ENCODE peak calls at places on chromosomes 16 and 17, in nine cellular contexts. K is foreskin keratinocyte, X is AG04449, Y is endothelial cell, N is glutamatergic neuron, M is GM06990, L is B cell, P is cardiac fibroblast, Q is heart right ventricle. F is an unnamed sample.

GRCh38 chr17:13518271-13519000 is 83.3 kb downstream of the HS3ST3A1 start:
- DNase-seq in M (no peak), Y (no peak), K (no peak), P (no peak), Q (no peak), L (no peak), X (no peak), N (no peak), F (no peak)

GRCh38 chr16:30924086-30924714 is 828 bp downstream of the FBXL19 start:
- DNase-seq in X (no peak), Y (peak), K (no peak), N (peak), L (peak), P (no peak), Q (no peak), M (no peak), F (no peak)

GRCh38 chr16:74871608-74872007 is 97.0 kb upstream of the FA2H start:
- DNase-seq in X (no peak), L (no peak), N (no peak), Q (no peak), P (no peak), M (no peak), K (no peak), Y (no peak), F (no peak)

GRCh38 chr17:37392024-37392590 is 14.5 kb downstream of the ACACA start:
- DNase-seq in Q (no peak), P (peak), K (peak), Y (no peak), N (no peak), M (peak), X (peak), L (no peak), F (no peak)

GRCh38 chr17:49571764-49572163 is 3.9 kb upstream of the NXPH3 start:
- DNase-seq in Q (no peak), X (no peak), Y (no peak), L (no peak), P (no peak), K (no peak), M (no peak), N (no peak), F (no peak)

GRCh38 chr17:81509048-81509686 is 3.4 kb downstream of the ACTG1 start:
- DNase-seq in M (no peak), K (peak), L (peak), X (no peak), N (no peak), Y (no peak), P (peak), Q (no peak), F (no peak)

GRCh38 chr17:17906418-17907215 is 65.6 kb downstream of the TOM1L2 start:
- DNase-seq in N (no peak), P (no peak), L (no peak), X (no peak), M (no peak), Y (no peak), Q (no peak), K (no peak), F (no peak)

GRCh38 chr16:86427327-86427935 is 82.9 kb upstream of the FOXF1 start:
- DNase-seq in Q (no peak), Y (no peak), K (no peak), M (no peak), L (no peak), X (peak), P (no peak), N (no peak), F (no peak)

GRCh38 chr16:2015117-2015946 is 4.3 kb upstream of the NPW start:
- DNase-seq in N (no peak), Q (no peak), X (no peak), L (no peak), Y (no peak), P (no peak), M (no peak), K (peak), F (no peak)

GRCh38 chr16:30115238-30115637 is 1.9 kb upstream of the GDPD3 start:
- DNase-seq in M (no peak), N (no peak), K (no peak), L (no peak), Y (no peak), X (no peak), Q (no peak), P (no peak), F (no peak)

GRCh38 chr17:10384175-10384574 is 11.4 kb upstream of the MYH13 start:
- DNase-seq in K (no peak), Q (no peak), N (peak), Y (no peak), L (no peak), P (peak), M (no peak), X (no peak), F (no peak)

GRCh38 chr17:18257268-18257681 is 1.3 kb downstream of the FLII start:
- DNase-seq in K (peak), P (no peak), X (no peak), L (no peak), Y (no peak), Q (no peak), M (no peak), N (no peak), F (no peak)

GRCh38 chr16:8716592-8716991 is 42.2 kb downstream of the ABAT start:
- DNase-seq in L (no peak), P (no peak), K (peak), Q (no peak), Y (no peak), N (no peak), M (no peak), X (no peak), F (no peak)

GRCh38 chr17:82583720-82584234 is 64.2 kb downstream of the FOXK2 start:
- DNase-seq in M (no peak), K (no peak), L (no peak), N (no peak), Y (no peak), P (no peak), Q (no peak), X (no peak), F (no peak)

GRCh38 chr17:82985973-82986372 is 93.4 kb upstream of the METRNL start:
- DNase-seq in X (no peak), L (peak), N (no peak), M (peak), Y (no peak), P (peak), Q (no peak), K (no peak), F (peak)

GRCh38 chr17:6592193-6592592 is 35.8 kb upstream of the PITPNM3 start:
- DNase-seq in L (no peak), Y (no peak), X (no peak), Q (no peak), N (no peak), P (no peak), M (no peak), K (no peak), F (no peak)

GRCh38 chr17:60107526-60108257 is 29.0 kb upstream of the HEATR6 start:
- DNase-seq in Q (no peak), L (no peak), N (no peak), Y (no peak), P (peak), K (no peak), X (no peak), M (no peak), F (no peak)

GRCh38 chr16:35405547-35405946 is 1946.1 kb downstream of the TP53TG3F start:
- DNase-seq in Y (no peak), N (no peak), X (no peak), L (no peak), M (no peak), K (no peak), P (no peak), Q (no peak), F (no peak)

GRCh38 chr16:89385712-89386111 is 104.6 kb downstream of the ANKRD11 start:
- DNase-seq in Y (no peak), N (no peak), Q (no peak), K (no peak), L (no peak), M (no peak), X (no peak), P (no peak), F (no peak)

GRCh38 chr17:40596261-40596919 is 31.1 kb upstream of the CCR7 start:
- DNase-seq in L (no peak), X (no peak), P (no peak), Y (no peak), N (no peak), Q (no peak), K (no peak), M (no peak), F (no peak)

GRCh38 chr17:45277992-45278391 is 16.1 kb upstream of the SPATA32 start:
- DNase-seq in Y (no peak), L (no peak), N (no peak), M (no peak), P (peak), Q (no peak), X (no peak), K (no peak), F (no peak)

GRCh38 chr17:38917259-38917658 is 8.2 kb upstream of the LASP1NB start:
- DNase-seq in Y (no peak), L (no peak), P (no peak), N (no peak), M (no peak), X (no peak), K (no peak), Q (no peak), F (peak)
- TF ChIP-seq CTCF in Y (no peak), L (no peak), P (no peak), N (no peak), M (peak), X (no peak), K (peak), Q (no peak), F (no peak)

GRCh38 chr17:19271751-19272357 is 34.7 kb downstream of the EPN2 start:
- DNase-seq in M (no peak), K (no peak), P (no peak), Y (no peak), L (no peak), Q (no peak), N (no peak), X (peak), F (no peak)

GRCh38 chr17:19270951-19271611 is 33.9 kb downstream of the EPN2 start:
- DNase-seq in N (no peak), K (no peak), L (no peak), Y (no peak), X (no peak), Q (peak), M (peak), P (no peak), F (no peak)

GRCh38 chr17:19269102-19269501 is 31.9 kb downstream of the EPN2 start:
- DNase-seq in Y (no peak), L (no peak), Q (no peak), K (no peak), P (no peak), M (no peak), X (no peak), N (no peak), F (no peak)

GRCh38 chr17:19269641-19270040 is 32.5 kb downstream of the EPN2 start:
- DNase-seq in M (no peak), N (no peak), K (no peak), Y (no peak), L (no peak), Q (no peak), X (no peak), P (no peak), F (no peak)

GRCh38 chr17:19270347-19270950 is 33.3 kb downstream of the EPN2 start:
- DNase-seq in L (no peak), M (no peak), P (no peak), X (no peak), N (peak), Y (peak), Q (no peak), K (no peak), F (no peak)
- TF ChIP-seq CTCF in L (no peak), M (no peak), P (no peak), X (no peak), N (peak), Y (peak), Q (no peak), K (no peak), F (peak)

GRCh38 chr17:79874329-79874981 is 35.2 kb upstream of the CBX4 start:
- DNase-seq in Y (peak), L (peak), N (no peak), M (no peak), X (no peak), Q (no peak), P (peak), K (peak), F (no peak)
- TF ChIP-seq CTCF in Y (peak), L (peak), N (peak), M (peak), X (peak), Q (peak), P (peak), K (peak), F (peak)

DNA sequence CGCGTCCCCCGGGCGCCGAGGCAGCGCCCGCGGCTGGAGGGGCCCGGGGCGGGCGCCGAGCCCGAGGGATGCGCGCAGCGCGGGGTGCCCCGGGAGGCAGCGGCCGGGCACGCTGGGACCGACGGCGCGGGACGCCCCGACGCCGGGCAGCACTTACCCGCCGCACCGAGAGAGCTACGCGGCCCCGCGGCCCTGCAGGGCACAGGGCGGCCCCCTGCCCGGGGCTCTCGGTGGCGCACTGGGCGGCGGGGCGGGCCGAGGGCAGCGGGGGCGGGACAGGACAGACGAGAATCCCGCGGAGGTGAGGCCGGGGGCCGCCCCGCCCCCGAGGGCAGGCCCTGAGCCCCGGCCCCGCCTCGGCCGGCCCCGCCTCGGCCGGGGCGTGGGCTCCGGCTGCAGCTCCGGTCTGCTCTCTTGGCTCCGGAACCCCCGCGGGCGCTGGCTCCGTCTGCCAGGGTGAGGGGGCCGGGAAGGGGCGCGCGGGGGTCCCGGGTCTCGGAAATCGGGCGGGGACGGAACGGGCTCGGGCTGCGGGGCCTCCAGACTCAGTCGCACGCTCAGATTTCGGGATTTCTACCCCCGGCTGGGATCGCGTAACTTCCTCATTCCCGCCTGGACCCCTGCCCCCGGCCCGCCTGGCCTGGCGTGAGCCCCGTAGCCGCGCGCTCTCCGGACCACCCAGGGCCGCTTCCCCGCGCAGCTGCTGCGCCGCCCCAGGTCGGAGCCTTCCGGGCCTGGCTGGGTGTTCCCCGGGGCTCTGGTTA is at the start of gene PLD2:
- DNase-seq in P (peak), X (no peak), L (peak), Y (peak), N (peak), K (peak), M (peak), Q (peak), F (peak)
- TF ChIP-seq CTCF in P (no peak), X (no peak), L (no peak), Y (no peak), N (no peak), K (no peak), M (no peak), Q (no peak), F (no peak)

DNA sequence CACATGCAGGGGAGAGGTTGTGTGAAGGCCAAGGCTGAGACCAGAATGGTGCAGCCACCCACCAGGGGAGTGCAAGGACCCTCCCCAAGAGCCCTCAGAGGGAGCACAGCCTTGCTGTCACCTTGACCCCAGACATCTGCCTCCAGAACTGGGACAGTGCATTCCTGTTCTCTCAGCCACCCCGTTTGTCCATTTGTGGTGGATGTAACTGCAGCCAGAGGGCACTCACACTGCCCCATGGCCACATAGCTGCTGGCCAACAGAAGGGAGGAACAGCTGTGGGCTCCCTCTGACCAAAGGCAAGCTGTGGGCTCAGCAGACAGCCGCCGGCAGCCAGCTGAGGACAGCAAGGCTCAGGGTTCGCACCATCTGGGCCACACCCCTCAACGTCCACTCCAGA is 49.8 kb upstream of the KLHDC4 start:
- DNase-seq in X (no peak), Q (no peak), K (no peak), N (peak), L (no peak), M (no peak), P (no peak), Y (no peak), F (no peak)
- TF ChIP-seq CTCF in X (no peak), Q (no peak), K (no peak), N (no peak), L (no peak), M (no peak), P (no peak), Y (no peak), F (no peak)

DNA sequence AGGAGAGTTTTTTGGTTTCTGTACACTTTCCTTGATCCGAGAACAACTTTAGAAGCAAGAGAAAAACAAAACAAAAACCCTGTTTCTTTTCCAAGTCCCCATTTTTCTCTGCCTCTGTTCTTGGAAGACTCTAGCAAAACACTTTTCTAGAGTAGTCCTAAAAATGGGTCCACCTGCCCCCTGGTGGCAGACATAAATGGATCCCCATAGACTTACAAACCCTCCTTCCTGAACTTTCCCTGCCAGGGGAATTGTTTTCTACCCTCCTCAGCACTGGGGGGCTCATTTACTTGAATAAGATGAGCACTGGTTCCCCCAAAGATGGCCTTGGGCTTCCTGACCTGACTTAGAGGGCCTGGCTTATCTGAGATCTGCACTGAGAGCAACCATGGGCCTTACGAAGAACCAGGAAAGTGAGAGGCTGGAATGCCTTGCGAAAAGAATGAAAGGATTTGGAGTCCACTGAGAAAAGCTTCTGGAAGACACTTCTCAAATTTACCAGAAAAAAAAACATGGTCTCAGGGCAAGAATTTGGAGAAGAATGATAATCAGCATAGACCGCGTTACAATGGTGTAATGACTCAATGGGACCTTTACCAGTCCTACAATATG is 48.0 kb upstream of the CDYL2 start:
- DNase-seq in X (no peak), K (peak), M (no peak), Q (no peak), L (no peak), P (peak), N (peak), Y (peak), F (no peak)
- TF ChIP-seq CTCF in X (peak), K (peak), M (peak), Q (no peak), L (peak), P (peak), N (peak), Y (peak), F (peak)

DNA sequence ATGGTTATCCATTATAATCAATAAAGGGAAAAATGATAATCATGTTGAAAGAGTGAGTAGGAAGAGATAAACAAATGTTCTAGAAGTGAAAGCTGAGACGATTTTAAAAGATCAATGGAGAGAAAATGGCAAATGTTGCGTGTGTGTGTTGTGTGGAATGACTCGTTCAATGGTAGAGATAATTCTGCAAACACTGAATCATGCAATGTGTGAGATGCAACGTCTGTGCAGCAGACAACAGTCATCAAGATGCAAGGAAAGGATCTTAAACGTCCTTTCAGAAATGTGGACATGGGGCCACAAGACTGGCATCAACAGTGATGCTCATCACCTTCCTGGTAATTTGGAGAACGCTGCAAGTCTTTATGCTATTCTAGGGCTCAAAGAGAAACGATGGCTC is 124.4 kb downstream of the CDYL2 start:
- DNase-seq in K (no peak), M (no peak), Y (no peak), X (no peak), Q (no peak), N (no peak), L (no peak), P (no peak), F (no peak)
- TF ChIP-seq CTCF in K (no peak), M (no peak), Y (no peak), X (no peak), Q (no peak), N (no peak), L (no peak), P (no peak), F (no peak)

GRCh38 chr16:3689731-3690130 is 27.6 kb downstream of the TRAP1 start:
- DNase-seq in P (no peak), Q (no peak), X (no peak), K (no peak), Y (no peak), M (no peak), N (no peak), L (no peak), F (no peak)

GRCh38 chr16:3687792-3688191 is 29.5 kb downstream of the TRAP1 start:
- DNase-seq in Y (no peak), N (no peak), Q (no peak), M (no peak), L (no peak), K (no peak), P (no peak), X (no peak), F (no peak)

GRCh38 chr16:3691778-3692177 is 25.5 kb downstream of the TRAP1 start:
- DNase-seq in M (no peak), X (no peak), L (no peak), Y (no peak), K (no peak), Q (no peak), P (no peak), N (no peak), F (no peak)

GRCh38 chr16:3690470-3690918 is 26.8 kb downstream of the TRAP1 start:
- DNase-seq in K (peak), N (peak), Y (peak), P (peak), L (peak), X (peak), Q (peak), M (peak), F (peak)

DNA sequence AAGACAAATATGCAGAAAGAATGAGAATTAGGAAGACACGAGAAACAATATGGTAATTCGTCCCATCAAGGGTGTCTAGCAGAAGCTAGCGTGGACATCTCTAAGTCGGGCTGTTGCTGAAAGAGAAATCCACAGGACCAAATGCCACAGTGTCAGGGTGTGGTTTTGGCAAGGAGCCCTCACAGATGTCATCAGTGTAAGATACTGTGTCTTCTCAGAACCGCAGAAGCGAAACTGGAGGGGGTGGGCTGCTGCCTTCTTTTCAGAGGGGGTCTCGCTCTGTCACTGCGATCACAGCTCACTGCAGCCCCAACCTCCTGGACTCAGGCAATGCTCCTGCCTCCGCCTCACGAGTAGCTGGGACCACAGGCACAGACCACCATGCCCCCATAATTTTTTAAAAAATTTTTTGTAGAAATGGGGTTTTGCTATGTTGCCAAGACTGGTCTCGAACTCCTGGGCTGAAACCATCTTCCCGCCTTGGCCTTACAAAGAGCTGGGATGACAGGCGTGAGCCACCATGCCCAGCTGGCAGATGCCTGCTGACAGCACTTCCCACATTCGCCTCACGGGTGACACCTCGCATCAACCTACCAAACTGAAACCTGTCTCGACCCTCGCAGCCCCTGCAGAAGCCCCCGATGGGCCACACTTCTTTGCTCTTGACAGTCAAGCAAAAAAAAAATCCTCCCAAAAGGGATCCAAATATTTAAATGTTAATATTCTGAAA is 26.2 kb downstream of the TRAP1 start:
- DNase-seq in Q (no peak), N (no peak), P (peak), M (no peak), L (no peak), Y (no peak), K (no peak), X (no peak), F (no peak)
- TF ChIP-seq CTCF in Q (no peak), N (no peak), P (no peak), M (no peak), L (no peak), Y (no peak), K (no peak), X (no peak), F (no peak)